ENCODE peak calls at places on chromosomes 4 and X, in six cellular contexts. G is MM.1S, H is tibial artery, L is lower lobe of right lung, T is Panc1, D is K562. C is an unnamed sample.

GRCh38 chr4:2650276-2650675 is 105.9 kb downstream of the TNIP2 start:
- DNase-seq in H (no peak), D (no peak), L (peak; percentile 31), T (no peak), G (no peak), C (no peak)

GRCh38 chr4:14155803-14156202 is 528.3 kb upstream of the BOD1L1 start:
- DNase-seq in L (no peak), H (no peak), T (no peak), G (no peak), D (no peak), C (no peak)

GRCh38 chr4:107755841-107756356 is 35.9 kb upstream of the PAPSS1 start:
- DNase-seq in D (no peak), H (no peak), T (no peak), L (no peak), G (peak; percentile 87), C (no peak)

GRCh38 chrX:56788717-56789122 is 59.7 kb downstream of the NBDY start:
- DNase-seq in H (no peak), D (peak; percentile 12), G (peak; percentile 67), L (no peak), T (no peak), C (no peak)

GRCh38 chr4:109989618-109990017 is 76.9 kb downstream of the EGF start:
- DNase-seq in H (no peak), T (no peak), G (no peak), L (no peak), D (no peak), C (peak; percentile 23)

GRCh38 chrX:33045882-33046281 is 165.5 kb downstream of the DMD start:
- DNase-seq in G (no peak), D (no peak), L (no peak), H (no peak), T (no peak), C (no peak)

GRCh38 chr4:177155454-177155853 is 154.2 kb upstream of the NEIL3 start:
- DNase-seq in L (no peak), H (no peak), G (no peak), D (no peak), T (no peak), C (no peak)

GRCh38 chr4:48947731-48948130 is 38.3 kb upstream of the CWH43 start:
- DNase-seq in H (no peak), G (no peak), D (peak; percentile 19), T (no peak), L (no peak), C (no peak)

GRCh38 chr4:118683513-118683912 is 1.7 kb upstream of the METTL14 start:
- DNase-seq in L (no peak), G (no peak), T (no peak), H (no peak), D (no peak), C (peak; percentile 4)

GRCh38 chr4:52856802-52857201 is 5.3 kb upstream of the RASL11B start:
- DNase-seq in G (no peak), T (no peak), H (no peak), D (no peak), L (no peak), C (no peak)

GRCh38 chrX:146259207-146259606 is 441.6 kb downstream of the SLITRK2 start:
- DNase-seq in G (no peak), D (no peak), H (no peak), L (no peak), T (no peak), C (no peak)

GRCh38 chrX:47623540-47624027 is 3.9 kb upstream of the SYN1 start:
- DNase-seq in L (peak; percentile 54), G (peak; percentile 27), T (no peak), H (peak; percentile 23), D (peak; percentile 40), C (peak; percentile 48)

GRCh38 chrX:105120460-105120859 is 100.0 kb downstream of the TEX13A start:
- DNase-seq in L (no peak), T (no peak), G (peak; percentile 29), D (no peak), H (no peak), C (no peak)

GRCh38 chr4:5956285-5957021 is 61.8 kb downstream of the C4orf50 start:
- DNase-seq in L (no peak), T (no peak), G (peak; percentile 24), D (no peak), H (no peak), C (no peak)

GRCh38 chr4:138573246-138573645 is 331.1 kb upstream of the SLC7A11 start:
- DNase-seq in L (no peak), H (no peak), D (no peak), T (no peak), G (no peak), C (no peak)

GRCh38 chr4:177190995-177191568 is 118.6 kb upstream of the NEIL3 start:
- DNase-seq in H (no peak), G (no peak), L (no peak), T (no peak), D (no peak), C (no peak)

GRCh38 chrX:69079278-69079677 is 86.0 kb downstream of the PJA1 start:
- DNase-seq in G (no peak), T (no peak), H (no peak), D (no peak), L (no peak), C (no peak)

GRCh38 chrX:13115457-13115856 is 71.0 kb upstream of the FAM9C start:
- DNase-seq in D (no peak), L (no peak), H (no peak), T (no peak), G (no peak), C (no peak)

GRCh38 chr4:173504181-173504503 is 25.9 kb downstream of the HAND2 start:
- DNase-seq in D (no peak), H (no peak), L (no peak), G (no peak), T (no peak), C (no peak)

GRCh38 chrX:124860736-124861135 is 458.9 kb upstream of the TEX13C start:
- DNase-seq in G (no peak), L (no peak), H (no peak), T (no peak), D (no peak), C (no peak)

GRCh38 chrX:46325312-46325877 is 219.8 kb downstream of the ZNF674 start:
- DNase-seq in D (no peak), T (no peak), H (no peak), L (peak; percentile 52), G (no peak), C (peak; percentile 84)

GRCh38 chrX:44330227-44330626 is 13.2 kb downstream of the EFHC2 start:
- DNase-seq in D (no peak), L (no peak), H (no peak), G (no peak), T (no peak), C (no peak)

GRCh38 chr4:21652508-21653108 is 296.0 kb downstream of the KCNIP4 start:
- DNase-seq in T (no peak), L (no peak), G (no peak), H (no peak), D (no peak), C (no peak)

GRCh38 chr4:24104173-24104572 is 214.3 kb upstream of the PPARGC1A start:
- DNase-seq in T (no peak), L (no peak), D (no peak), G (no peak), H (no peak), C (no peak)

GRCh38 chr4:174461438-174462106 is 60.7 kb downstream of the HPGD start:
- DNase-seq in H (no peak), D (no peak), G (no peak), T (no peak), L (no peak), C (no peak)

GRCh38 chr4:168696828-168697227 is 200.0 kb downstream of the PALLD start:
- DNase-seq in D (no peak), H (no peak), L (no peak), T (no peak), G (no peak), C (no peak)

GRCh38 chr4:168691621-168692376 is 194.9 kb downstream of the PALLD start:
- DNase-seq in L (no peak), T (no peak), G (no peak), D (no peak), H (no peak), C (no peak)

GRCh38 chr4:168695288-168695687 is 198.4 kb downstream of the PALLD start:
- DNase-seq in H (no peak), T (no peak), D (no peak), G (no peak), L (no peak), C (no peak)

GRCh38 chr4:168694669-168695068 is 197.8 kb downstream of the PALLD start:
- DNase-seq in H (no peak), L (no peak), G (no peak), T (no peak), D (no peak), C (no peak)

GRCh38 chr4:168693750-168694470 is 197.1 kb downstream of the PALLD start:
- DNase-seq in G (no peak), T (no peak), L (no peak), D (no peak), H (no peak), C (no peak)
- H3K27ac ChIP-seq in G (no peak overlapping the region), T (no peak overlapping the region), L (no peak overlapping the region), D (no peak overlapping the region), H (peak overlapping the region; percentile 17), C (no peak overlapping the region)

DNA sequence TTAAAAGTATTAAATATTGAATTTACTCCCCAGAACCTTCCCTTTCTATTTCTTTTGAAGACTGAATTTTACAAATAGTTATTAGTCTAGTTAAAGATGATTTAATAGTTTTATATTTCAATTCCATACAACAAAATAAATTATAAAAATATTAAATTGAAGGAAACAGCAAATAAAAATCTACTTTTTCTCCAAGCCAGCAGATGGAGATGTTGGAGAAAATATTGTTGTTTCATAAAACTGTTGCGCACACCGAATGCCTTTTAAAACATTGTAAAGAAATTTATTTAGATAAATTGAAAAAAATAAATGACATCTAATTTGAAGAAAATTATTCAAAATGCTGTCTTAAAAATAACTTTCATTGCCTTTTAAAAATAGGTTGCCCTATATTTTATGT is 5.5 kb downstream of the GRIA2 start:
- DNase-seq in G (no peak), H (no peak), L (no peak), T (no peak), D (no peak), C (no peak)
- TF ChIP-seq CTCF in G (no peak), H (no peak), L (no peak), T (no peak), D (no peak), C (no peak)

DNA sequence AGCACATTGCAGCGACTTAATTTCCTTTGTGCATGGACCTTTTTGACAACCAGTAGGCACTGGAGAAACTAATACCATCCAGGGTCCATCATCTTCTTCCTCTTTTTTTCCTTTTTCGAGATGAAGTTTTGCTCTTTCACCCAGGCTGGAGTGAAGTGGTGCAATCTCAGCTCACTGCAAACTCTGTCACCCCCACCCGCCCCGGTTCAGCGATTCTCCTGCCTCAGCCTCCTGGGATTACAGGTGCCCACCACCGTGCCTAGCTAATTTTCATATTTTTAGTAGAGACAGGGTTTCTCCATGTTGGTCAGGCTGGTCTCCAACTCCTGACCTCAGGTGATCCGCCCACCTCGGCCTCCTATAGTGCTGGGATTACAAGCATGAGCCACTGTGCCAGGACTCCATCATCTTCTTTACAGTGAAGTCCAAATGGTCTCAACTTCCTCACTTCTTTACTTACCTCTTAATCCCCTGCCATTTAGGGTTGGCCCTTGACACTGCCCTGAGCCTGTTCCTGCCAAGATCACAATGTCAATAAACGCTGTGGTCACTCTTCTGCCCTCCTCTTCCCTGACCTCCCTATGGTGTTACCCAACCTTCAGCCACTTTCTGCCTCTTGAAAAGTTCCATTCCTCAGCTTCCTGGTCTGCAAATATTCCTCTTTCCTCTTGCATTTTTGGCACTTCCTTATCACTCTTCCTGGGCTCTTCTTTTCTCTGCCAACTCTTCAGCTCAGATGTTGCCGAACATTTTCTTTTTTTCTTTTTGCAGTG is 119.8 kb upstream of the SLC34A2 start:
- DNase-seq in G (no peak), T (no peak), D (no peak), H (no peak), L (peak; percentile 54), C (no peak)
- H3K27ac ChIP-seq in G (no peak overlapping the region), T (no peak overlapping the region), D (no peak overlapping the region), H (no peak overlapping the region), L (no peak overlapping the region), C (no peak overlapping the region)

GRCh38 chrX:135572436-135572835 is 52.0 kb downstream of the INTS6L start:
- DNase-seq in T (no peak), D (no peak), L (no peak), H (no peak), G (no peak), C (no peak)
- TF ChIP-seq CTCF in T (peak; percentile 47), D (peak; percentile 60), L (peak; percentile 21), H (peak; percentile 15), G (peak; percentile 37), C (peak; percentile 37)